ENCODE peak calls at places on chromosomes 7 and 10, in five cellular contexts. R is tibial nerve, B is aorta, V is mesenchymal stem cell, K is upper lobe of right lung. T is an unnamed sample.

GRCh38 chr7:152617056-152617455 is 58.9 kb downstream of the XRCC2 start:
- DNase-seq in R (no peak), K (no peak), V (no peak), B (no peak), T (no peak)

GRCh38 chr10:28728396-28728795 is 51.1 kb downstream of the BAMBI start:
- DNase-seq in R (no peak), B (no peak), V (no peak), K (no peak), T (no peak)

GRCh38 chr10:23391817-23392216 is 47.1 kb upstream of the OTUD1 start:
- DNase-seq in K (no peak), V (no peak), R (no peak), B (no peak), T (no peak)

GRCh38 chr10:18713077-18713476 is 53.8 kb downstream of the ARL5B start:
- DNase-seq in R (no peak), B (no peak), V (peak; percentile 76), K (no peak), T (no peak)

GRCh38 chr7:31633894-31634494 is 53.0 kb upstream of the PPP1R17 start:
- DNase-seq in V (peak; percentile 49), R (no peak), B (no peak), K (no peak), T (no peak)

GRCh38 chr7:96090756-96091155 is 231.1 kb downstream of the SLC25A13 start:
- DNase-seq in V (no peak), R (no peak), B (no peak), K (no peak), T (no peak)

GRCh38 chr7:151062111-151062398 is 2.7 kb downstream of the SLC4A2 start:
- DNase-seq in B (no peak), V (no peak), K (no peak), R (no peak), T (no peak)

GRCh38 chr7:33043434-33043833 is 19.1 kb downstream of the NT5C3A start:
- DNase-seq in K (no peak), V (no peak), B (no peak), R (no peak), T (no peak)

GRCh38 chr10:13767721-13768178 is 181.0 kb downstream of the PRPF18 start:
- DNase-seq in R (no peak), B (no peak), V (no peak), K (no peak), T (no peak)

GRCh38 chr10:14173706-14174594 is 156.8 kb downstream of the FRMD4A start:
- DNase-seq in K (no peak), V (peak; percentile 31), B (no peak), R (no peak), T (no peak)

GRCh38 chr7:105399043-105399725 is 10.5 kb upstream of the SRPK2 start:
- DNase-seq in R (no peak), V (peak; percentile 35), K (no peak), B (no peak), T (no peak)

GRCh38 chr10:4470231-4470840 is 355.7 kb upstream of the AKR1E2 start:
- DNase-seq in K (no peak), V (peak; percentile 49), R (no peak), B (no peak), T (no peak)

GRCh38 chr10:1057106-1057657 is 997 bp downstream of the WDR37 start:
- DNase-seq in K (no peak), R (no peak), B (no peak), V (peak; percentile 50), T (no peak)

GRCh38 chr10:79447911-79448731 is 2.7 kb upstream of the ZCCHC24 start:
- DNase-seq in B (no peak), K (peak; percentile 11), V (no peak), R (no peak), T (no peak)

GRCh38 chr7:38169862-38170261 is 8.2 kb upstream of the STARD3NL start:
- DNase-seq in R (no peak), V (peak; percentile 41), B (peak; percentile 74), K (no peak), T (no peak)

GRCh38 chr10:121579656-121580055 is 18.6 kb downstream of the FGFR2 start:
- DNase-seq in V (no peak), R (no peak), B (no peak), K (no peak), T (no peak)

DNA sequence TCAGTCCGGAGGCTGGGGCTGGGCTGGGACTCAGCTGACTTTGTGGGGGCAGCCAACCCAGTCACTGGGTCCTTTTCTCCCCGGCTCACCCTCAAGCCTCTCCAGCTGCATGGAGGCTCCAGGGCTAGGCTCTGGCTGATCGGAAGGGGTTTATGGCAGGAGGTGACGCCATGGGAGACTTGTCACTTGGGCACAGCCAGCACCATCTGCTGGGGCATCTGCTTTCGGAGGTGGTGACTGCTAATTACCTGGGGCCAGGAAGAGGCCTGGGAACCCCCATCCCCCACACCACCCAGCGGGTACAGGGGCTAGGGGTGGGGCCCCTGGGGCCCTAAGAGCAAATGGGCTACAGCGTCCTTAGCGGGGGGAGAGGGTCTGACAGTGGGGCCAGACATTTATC is 1.5 kb upstream of the LFNG start:
- DNase-seq in K (no peak), V (no peak), R (no peak), B (no peak), T (no peak)
- H3K4me3 ChIP-seq in K (no peak overlapping the region), V (no peak overlapping the region), R (no peak overlapping the region), B (no peak overlapping the region), T (no peak overlapping the region)

GRCh38 chr7:1053816-1054370 is 9.5 kb downstream of the GPR146 start:
- DNase-seq in K (no peak), B (no peak), V (no peak), R (no peak), T (no peak)

GRCh38 chr7:1050254-1050906 is 6.0 kb downstream of the GPR146 start:
- DNase-seq in K (no peak), R (no peak), B (peak; percentile 42), V (no peak), T (no peak)

GRCh38 chr7:1053002-1053411 is 8.7 kb downstream of the GPR146 start:
- DNase-seq in V (no peak), B (no peak), K (no peak), R (no peak), T (no peak)

GRCh38 chr7:1050956-1051690 is 6.8 kb downstream of the GPR146 start:
- DNase-seq in K (no peak), B (peak; percentile 37), V (no peak), R (no peak), T (no peak)

GRCh38 chr7:1052031-1052818 is 7.9 kb downstream of the GPR146 start:
- DNase-seq in V (no peak), R (no peak), K (no peak), B (peak; percentile 54), T (no peak)
- H3K27ac ChIP-seq in V (no peak overlapping the region), R (peak overlapping the region; percentile 75), K (peak overlapping the region; percentile 83), B (no peak overlapping the region), T (no peak overlapping the region)

GRCh38 chr7:48140001-48140681 is 31.1 kb upstream of the ABCA13 start:
- DNase-seq in R (no peak), V (peak; percentile 28), K (no peak), B (no peak), T (no peak)
- H3K4me3 ChIP-seq in R (no peak overlapping the region), V (peak overlapping the region; percentile 56), K (no peak overlapping the region), B (no peak overlapping the region), T (no peak overlapping the region)

GRCh38 chr7:28955356-28955722 is 2.8 kb downstream of the TRIL start:
- DNase-seq in R (no peak), V (no peak), K (no peak), B (no peak), T (no peak)
- H3K27ac ChIP-seq in R (no peak overlapping the region), V (no peak overlapping the region), K (peak overlapping the region; percentile 49), B (no peak overlapping the region), T (no peak overlapping the region)

GRCh38 chr10:26937371-26937770 is 76.6 kb upstream of the ABI1 start:
- DNase-seq in R (no peak), K (no peak), V (no peak), B (no peak), T (no peak)

GRCh38 chr10:26939957-26940354 is 79.2 kb upstream of the ABI1 start:
- DNase-seq in R (no peak), V (no peak), K (no peak), B (no peak), T (no peak)

GRCh38 chr10:26944261-26944882 is 83.6 kb upstream of the ABI1 start:
- DNase-seq in V (no peak), B (no peak), K (no peak), R (no peak), T (no peak)

GRCh38 chr10:26939290-26939956 is 78.7 kb upstream of the ABI1 start:
- DNase-seq in K (no peak), R (no peak), V (no peak), B (peak; percentile 47), T (no peak)

GRCh38 chr10:26938578-26938977 is 77.8 kb upstream of the ABI1 start:
- DNase-seq in K (no peak), V (no peak), B (no peak), R (no peak), T (no peak)
- H3K4me3 ChIP-seq in K (no peak overlapping the region), V (no peak overlapping the region), B (no peak overlapping the region), R (no peak overlapping the region), T (no peak overlapping the region)

GRCh38 chr7:24669971-24670591 is 87.2 kb downstream of the GSDME start:
- DNase-seq in R (no peak), K (no peak), V (peak; percentile 6), B (no peak), T (no peak)
- H3K27ac ChIP-seq in R (no peak overlapping the region), K (no peak overlapping the region), V (no peak overlapping the region), B (no peak overlapping the region), T (no peak overlapping the region)

GRCh38 chr10:95413608-95414007 is 122.8 kb upstream of the PDLIM1 start:
- DNase-seq in K (no peak), B (no peak), V (no peak), R (no peak), T (no peak)
- H3K4me3 ChIP-seq in K (no peak overlapping the region), B (no peak overlapping the region), V (no peak overlapping the region), R (no peak overlapping the region), T (no peak overlapping the region)